ENCODE peak calls at places on chromosomes 5 and 9, in ten cellular contexts. B is WTC11, Y is pancreas, J is NCI-H748 treated with DMSO at 0.1 percent for 48 hours, R is AG10803, D is LoVo, I is GM20000, O is erythroblast, E is G401, S is heart left ventricle. T is an unnamed sample.
A peak's percentile ranks its signal among the peaks of the same experiment; 100 is the strongest.

GRCh38 chr9:115084157-115084556 is 33.8 kb downstream of the TNC start:
- DNase-seq in E (no peak), D (no peak), Y (no peak), B (no peak), J (no peak), O (no peak), R (no peak), I (no peak), S (no peak), T (no peak)

GRCh38 chr5:2674456-2674855 is 77.0 kb downstream of the IRX2 start:
- DNase-seq in Y (no peak), O (no peak), E (no peak), S (no peak), B (no peak), D (no peak), J (no peak), R (no peak), I (no peak), T (no peak)

GRCh38 chr5:1011741-1012315 is 3.2 kb downstream of the NKD2 start:
- DNase-seq in J (no peak), E (no peak), R (no peak), I (no peak), Y (no peak), O (no peak), S (no peak), D (no peak), B (peak; percentile 6), T (no peak)

GRCh38 chr5:113090336-113091106 is 113.9 kb downstream of the DCP2 start:
- DNase-seq in E (no peak), D (no peak), O (no peak), R (no peak), B (no peak), I (no peak), Y (no peak), J (no peak), S (no peak), T (peak; percentile 22)

GRCh38 chr5:43601454-43602260 is 1.3 kb upstream of the NNT start:
- DNase-seq in Y (no peak), S (no peak), I (peak; percentile 61), O (peak; percentile 35), D (peak; percentile 32), E (no peak), B (no peak), J (peak; percentile 75), R (peak; percentile 35), T (peak; percentile 83)

GRCh38 chr5:151224372-151224771 is 480 bp upstream of the CCDC69 start:
- DNase-seq in Y (no peak), J (no peak), I (peak; percentile 45), S (no peak), D (no peak), O (no peak), B (no peak), E (no peak), R (no peak), T (no peak)

GRCh38 chr9:6243746-6244145 is 28.1 kb downstream of the IL33 start:
- DNase-seq in Y (no peak), B (no peak), S (no peak), I (peak; percentile 42), E (no peak), R (no peak), O (no peak), J (no peak), D (peak; percentile 74), T (no peak)

GRCh38 chr9:121503443-121503842 is 3.8 kb upstream of the GGTA1 start:
- DNase-seq in I (no peak), J (no peak), B (no peak), Y (no peak), S (no peak), D (no peak), E (no peak), O (no peak), R (peak; percentile 58), T (no peak)

GRCh38 chr5:167701103-167701502 is 590.3 kb upstream of the WWC1 start:
- DNase-seq in O (no peak), Y (no peak), E (no peak), S (no peak), B (no peak), J (no peak), D (no peak), R (no peak), I (no peak), T (no peak)

GRCh38 chr9:97803167-97804058 is 49.6 kb upstream of the FOXE1 start:
- DNase-seq in D (peak; percentile 91), Y (peak; percentile 90), R (peak; percentile 51), I (peak; percentile 96), O (peak; percentile 79), B (peak; percentile 72), S (peak; percentile 54), E (peak; percentile 80), J (peak; percentile 65), T (peak; percentile 55)

GRCh38 chr9:88174324-88174723 is 36.0 kb upstream of the SPATA31C2 start:
- DNase-seq in O (no peak), D (no peak), R (no peak), S (no peak), Y (no peak), J (no peak), I (no peak), E (no peak), B (no peak), T (no peak)

GRCh38 chr9:826500-827280 is 14.8 kb upstream of the DMRT1 start:
- DNase-seq in S (no peak), D (no peak), E (no peak), Y (no peak), B (peak; percentile 54), I (no peak), J (no peak), R (no peak), O (no peak), T (no peak)

GRCh38 chr5:109223521-109223920 is 186.3 kb downstream of the PJA2 start:
- DNase-seq in B (no peak), E (no peak), R (no peak), Y (no peak), D (no peak), J (no peak), I (no peak), S (no peak), O (no peak), T (no peak)

GRCh38 chr5:102152906-102153787 is 142.9 kb downstream of the SLCO4C1 start:
- DNase-seq in Y (no peak), R (no peak), I (peak; percentile 48), D (peak; percentile 34), B (peak; percentile 24), E (peak; percentile 3), J (peak; percentile 26), S (no peak), O (peak; percentile 1), T (peak; percentile 32)

GRCh38 chr9:92146610-92147009 is 31.4 kb upstream of the SPTLC1 start:
- DNase-seq in E (no peak), B (no peak), D (no peak), I (no peak), Y (no peak), R (peak; percentile 49), O (no peak), J (no peak), S (no peak), T (peak; percentile 44)

GRCh38 chr9:346114-346513 is 131.4 kb downstream of the DOCK8 start:
- DNase-seq in O (no peak), E (no peak), D (no peak), I (no peak), Y (no peak), S (no peak), R (no peak), B (no peak), J (no peak), T (no peak)

GRCh38 chr9:94865599-94866456 is 139.3 kb downstream of the AOPEP start:
- DNase-seq in D (no peak), S (peak; percentile 34), I (no peak), R (peak; percentile 75), E (peak; percentile 84), Y (no peak), B (no peak), O (no peak), J (no peak), T (peak; percentile 27)

GRCh38 chr9:131111186-131111853 is 14.1 kb upstream of the NUP214 start:
- DNase-seq in I (no peak), J (no peak), O (no peak), R (no peak), D (no peak), S (no peak), B (no peak), Y (no peak), E (no peak), T (no peak)

GRCh38 chr9:127661342-127661741 is 45.4 kb upstream of the CFAP157 start:
- DNase-seq in R (no peak), Y (no peak), O (no peak), E (peak; percentile 99), D (no peak), S (no peak), J (no peak), I (no peak), B (no peak), T (no peak)

GRCh38 chr5:107365355-107366109 is 305.2 kb downstream of the EFNA5 start:
- DNase-seq in I (no peak), O (no peak), D (no peak), J (no peak), R (peak; percentile 83), E (peak; percentile 60), B (no peak), Y (no peak), S (no peak), T (peak; percentile 74)

GRCh38 chr9:128190516-128191405 is 611 bp downstream of the CIZ1 start:
- DNase-seq in B (no peak), E (peak; percentile 32), R (peak; percentile 15), I (peak; percentile 52), S (peak; percentile 56), Y (no peak), O (peak; percentile 43), D (no peak), J (no peak), T (no peak)

GRCh38 chr5:18397393-18397792 is 763.1 kb downstream of the TAF11L14 start:
- DNase-seq in J (no peak), E (no peak), I (no peak), R (no peak), B (no peak), S (no peak), Y (no peak), O (no peak), D (no peak), T (no peak)

GRCh38 chr9:108134501-108135128 is 645.0 kb upstream of the KLF4 start:
- DNase-seq in I (no peak), E (no peak), R (no peak), O (no peak), D (no peak), B (no peak), J (peak; percentile 8), S (no peak), Y (no peak), T (peak; percentile 5)

GRCh38 chr5:45225571-45226031 is 416.9 kb downstream of the MRPS30 start:
- DNase-seq in E (no peak), O (no peak), Y (no peak), J (no peak), S (no peak), B (peak; percentile 28), I (no peak), R (no peak), D (no peak), T (no peak)

GRCh38 chr5:36739751-36740221 is 133.4 kb downstream of the SLC1A3 start:
- DNase-seq in I (peak; percentile 77), Y (peak; percentile 68), J (peak; percentile 94), B (peak; percentile 90), E (peak; percentile 15), R (peak; percentile 59), D (peak; percentile 61), S (peak; percentile 35), O (peak; percentile 94), T (peak; percentile 83)

GRCh38 chr9:93022066-93022465 is 36.4 kb upstream of the SUSD3 start:
- DNase-seq in D (no peak), J (no peak), B (no peak), Y (no peak), S (no peak), R (no peak), I (no peak), O (no peak), E (no peak), T (no peak)

GRCh38 chr5:19261879-19262278 is 726.1 kb downstream of the CDH18 start:
- DNase-seq in O (no peak), R (no peak), S (no peak), Y (no peak), D (no peak), J (no peak), E (no peak), I (no peak), B (no peak), T (no peak)

GRCh38 chr5:111070272-111071134 is 1.0 kb upstream of the TSLP start:
- DNase-seq in O (peak; percentile 8), I (no peak), J (no peak), Y (no peak), D (no peak), E (peak; percentile 30), R (no peak), B (peak; percentile 71), S (no peak), T (no peak)

T was measured in dermis blood vessel endothelial cell.